ENCODE peak calls at places on chromosomes 3 and 15, in eight cellular contexts. I is activated T-cell treated with anti-CD3 and anti-CD28 coated beads for 4 hours, M is progenitor cell of endocrine pancreas, F is substantia nigra, C is GM12865, D is NCI-H774, E is A673, T is foreskin fibroblast. R is an unnamed sample.

GRCh38 chr3:149547954-149548728 is 73.6 kb downstream of the TM4SF4 start:
- DNase-seq in C (no peak), T (peak), D (peak), F (no peak), E (no peak), I (no peak), M (no peak), R (no peak)

GRCh38 chr3:175486255-175486654 is 627.1 kb downstream of the NAALADL2 start:
- DNase-seq in F (no peak), E (no peak), T (no peak), C (peak), M (no peak), D (no peak), I (no peak), R (no peak)

GRCh38 chr15:77530576-77530975 is 102.1 kb downstream of the LINGO1 start:
- DNase-seq in I (no peak), C (no peak), M (no peak), E (no peak), T (no peak), F (no peak), D (no peak), R (no peak)

GRCh38 chr3:55486857-55487375 is at the start of gene WNT5A:
- DNase-seq in F (no peak), E (peak), C (peak), M (no peak), T (peak), D (peak), I (no peak), R (no peak)

GRCh38 chr3:167882057-167882667 is 146.6 kb downstream of the SERPINI1 start:
- DNase-seq in E (peak), D (peak), F (no peak), M (no peak), C (peak), T (peak), I (no peak), R (peak)

GRCh38 chr3:188711898-188712256 is 459.9 kb upstream of the TPRG1 start:
- DNase-seq in I (no peak), C (no peak), T (peak), F (no peak), E (no peak), D (no peak), M (no peak), R (no peak)

GRCh38 chr3:161420746-161421145 is 49.4 kb upstream of the SPTSSB start:
- DNase-seq in I (no peak), C (no peak), F (no peak), D (peak), E (no peak), M (no peak), T (no peak), R (peak)

GRCh38 chr15:67196672-67197363 is 57.6 kb downstream of the AAGAB start:
- DNase-seq in M (no peak), I (no peak), F (no peak), C (no peak), T (peak), E (no peak), D (no peak), R (no peak)

GRCh38 chr3:45462522-45463262 is 74.3 kb downstream of the LARS2 start:
- DNase-seq in T (peak), E (no peak), D (no peak), I (peak), M (no peak), F (no peak), C (peak), R (no peak)

GRCh38 chr15:28904023-28904422 is 18.2 kb downstream of the APBA2 start:
- DNase-seq in F (no peak), I (no peak), M (no peak), C (no peak), E (no peak), D (no peak), T (no peak), R (no peak)

GRCh38 chr15:88454231-88454630 is 13.0 kb downstream of the MRPL46 start:
- DNase-seq in E (no peak), F (no peak), T (peak), M (no peak), I (no peak), C (no peak), D (no peak), R (no peak)

GRCh38 chr3:23900744-23901143 is 16.0 kb downstream of the NKIRAS1 start:
- DNase-seq in F (no peak), I (no peak), D (no peak), T (peak), M (no peak), E (peak), C (no peak), R (no peak)

GRCh38 chr15:83275412-83275811 is 9.1 kb downstream of the BNC1 start:
- DNase-seq in D (no peak), T (no peak), F (no peak), M (no peak), E (no peak), C (no peak), I (no peak), R (no peak)

GRCh38 chr3:5006755-5007202 is 27.5 kb downstream of the BHLHE40 start:
- DNase-seq in M (no peak), D (no peak), E (no peak), F (no peak), I (peak), C (peak), T (no peak), R (no peak)

GRCh38 chr3:80564391-80564790 is 796.6 kb upstream of the ROBO1 start:
- DNase-seq in D (no peak), F (no peak), E (no peak), C (no peak), I (no peak), M (no peak), T (no peak), R (no peak)

GRCh38 chr15:98896002-98896721 is 111.4 kb downstream of the PGPEP1L start:
- DNase-seq in F (no peak), T (peak), D (no peak), E (no peak), I (no peak), M (no peak), C (no peak), R (no peak)

GRCh38 chr3:45125550-45126026 is 20.6 kb downstream of the CDCP1 start:
- DNase-seq in C (no peak), T (no peak), I (no peak), E (no peak), D (no peak), M (no peak), F (no peak), R (no peak)

GRCh38 chr3:127037971-127038446 is 55.1 kb downstream of the PLXNA1 start:
- DNase-seq in F (no peak), I (no peak), T (no peak), E (no peak), M (no peak), D (no peak), C (no peak), R (no peak)

GRCh38 chr3:126266850-126267168 is 86.4 kb upstream of the ALDH1L1 start:
- DNase-seq in F (no peak), M (no peak), C (no peak), E (no peak), T (no peak), I (no peak), D (no peak), R (no peak)

GRCh38 chr15:56964182-56964581 is 45.7 kb downstream of the TCF12 start:
- DNase-seq in E (peak), F (no peak), T (no peak), D (no peak), M (no peak), C (peak), I (no peak), R (no peak)

GRCh38 chr3:185204894-185205293 is 49.0 kb downstream of the EHHADH start:
- DNase-seq in C (no peak), I (no peak), F (no peak), M (no peak), E (no peak), D (no peak), T (no peak), R (no peak)

GRCh38 chr3:12051586-12051985 is 47.4 kb downstream of the SYN2 start:
- DNase-seq in D (no peak), F (no peak), T (no peak), C (no peak), E (no peak), M (no peak), I (no peak), R (no peak)

GRCh38 chr3:149174901-149175300 is 45.5 kb downstream of the HPS3 start:
- DNase-seq in D (no peak), M (no peak), I (no peak), F (no peak), T (peak), E (peak), C (peak), R (no peak)

GRCh38 chr3:133938770-133939495 is 43.3 kb upstream of the RAB6B start:
- DNase-seq in M (no peak), D (no peak), C (no peak), E (no peak), T (no peak), I (no peak), F (no peak), R (no peak)

GRCh38 chr3:157075693-157076420 is 84.1 kb downstream of the CCNL1 start:
- DNase-seq in E (no peak), M (no peak), D (no peak), I (no peak), C (peak), F (no peak), T (peak), R (no peak)

GRCh38 chr15:77869021-77869895 is 208.3 kb downstream of the TBC1D2B start:
- DNase-seq in M (no peak), F (no peak), D (no peak), E (peak), T (no peak), C (no peak), I (no peak), R (no peak)

GRCh38 chr15:76588811-76589747 is 252.5 kb downstream of the ISL2 start:
- DNase-seq in D (no peak), I (no peak), T (no peak), M (no peak), E (peak), F (no peak), C (no peak), R (no peak)

GRCh38 chr3:52153389-52154096 is 680 bp downstream of the POC1A start:
- DNase-seq in M (no peak), F (no peak), I (no peak), C (peak), D (peak), E (no peak), T (peak), R (no peak)

GRCh38 chr3:52372822-52373504 is 56.8 kb downstream of the DNAH1 start:
- DNase-seq in D (no peak), T (peak), M (no peak), I (peak), E (no peak), F (no peak), C (peak), R (no peak)

GRCh38 chr3:189995129-189995528 is 125.6 kb downstream of the P3H2 start:
- DNase-seq in M (no peak), C (peak), E (peak), I (no peak), F (no peak), D (no peak), T (peak), R (no peak)

GRCh38 chr3:124230928-124231456 is 239.1 kb upstream of the ROPN1 start:
- DNase-seq in I (no peak), T (no peak), C (no peak), D (no peak), F (no peak), M (no peak), E (no peak), R (no peak)

GRCh38 chr3:60839242-60839641 is 412.0 kb downstream of the FHIT start:
- DNase-seq in I (no peak), T (peak), E (no peak), C (no peak), F (no peak), M (no peak), D (no peak), R (no peak)

GRCh38 chr15:69224383-69224782 is 63.9 kb downstream of the GLCE start:
- DNase-seq in T (peak), I (no peak), D (no peak), F (no peak), C (no peak), E (no peak), M (no peak), R (no peak)

GRCh38 chr15:65115542-65115941 is 542 bp upstream of the UBAP1L start:
- DNase-seq in D (no peak), C (no peak), F (no peak), I (no peak), T (peak), M (no peak), E (no peak), R (peak)

GRCh38 chr3:156586905-156587766 is 32.2 kb upstream of the SSR3 start:
- DNase-seq in E (no peak), M (no peak), D (no peak), F (no peak), I (no peak), C (peak), T (no peak), R (no peak)

GRCh38 chr15:37046876-37047614 is 53.3 kb downstream of the MEIS2 start:
- DNase-seq in D (no peak), I (no peak), F (no peak), T (peak), M (no peak), E (no peak), C (no peak), R (no peak)

GRCh38 chr3:65833761-65834505 is 204.8 kb downstream of the MAGI1 start:
- DNase-seq in I (no peak), C (peak), E (peak), F (no peak), M (no peak), D (no peak), T (peak), R (no peak)

GRCh38 chr3:177482048-177482741 is 284.9 kb upstream of the TBL1XR1 start:
- DNase-seq in T (peak), E (no peak), C (no peak), M (no peak), I (no peak), D (no peak), F (no peak), R (no peak)

R was measured in NCI-H1930.